ENCODE peak calls at places on chromosomes 13 and 19, in four cellular contexts. C, N, R and W are unnamed samples.

GRCh38 chr19:35231956-35232746 is 3.6 kb upstream of the FAM187B start:
- DNase-seq in C (no peak), R (no peak), N (no peak), W (no peak)

GRCh38 chr13:46367622-46368327 is 19.3 kb downstream of the RUBCNL start:
- DNase-seq in N (no peak), R (no peak), C (peak; percentile 32), W (no peak)

GRCh38 chr13:43195551-43195950 is 172.2 kb downstream of the DNAJC15 start:
- DNase-seq in N (no peak), C (peak; percentile 4), R (no peak), W (no peak)

GRCh38 chr19:4567584-4568071 is 8.1 kb upstream of the SEMA6B start:
- DNase-seq in R (peak; percentile 35), C (peak; percentile 65), N (peak; percentile 70), W (peak; percentile 74)

GRCh38 chr13:45473627-45474026 is 8.9 kb downstream of the COG3 start:
- DNase-seq in C (peak; percentile 24), R (no peak), N (no peak), W (no peak)

GRCh38 chr19:5369962-5370367 is 29.4 kb upstream of the PTPRS start:
- DNase-seq in C (peak; percentile 56), R (no peak), N (no peak), W (peak; percentile 16)

GRCh38 chr13:27808866-27809546 is 16.7 kb downstream of the GSX1 start:
- DNase-seq in C (no peak), R (no peak), N (no peak), W (no peak)

GRCh38 chr19:4455742-4456565 is 1.6 kb downstream of the UBXN6 start:
- DNase-seq in N (peak; percentile 83), R (peak; percentile 57), C (peak; percentile 86), W (peak; percentile 85)

GRCh38 chr13:59133903-59134302 is 1029.8 kb downstream of the DIAPH3 start:
- DNase-seq in R (no peak), C (no peak), N (no peak), W (no peak)

GRCh38 chr19:40174087-40174486 is 17.1 kb upstream of the MAP3K10 start:
- DNase-seq in C (no peak), N (no peak), R (no peak), W (no peak)

GRCh38 chr13:111459803-111460547 is 139.5 kb downstream of the TEX29 start:
- DNase-seq in N (no peak), R (no peak), C (no peak), W (no peak)

GRCh38 chr19:42198676-42199439 is 18.6 kb downstream of the DEDD2 start:
- DNase-seq in R (no peak), N (no peak), C (no peak), W (no peak)

GRCh38 chr13:24613755-24614154 is 66.5 kb upstream of the ATP12A start:
- DNase-seq in R (no peak), C (no peak), N (no peak), W (no peak)

GRCh38 chr13:34358811-34359513 is 541.0 kb downstream of the RFC3 start:
- DNase-seq in C (peak; percentile 92), N (no peak), R (peak; percentile 92), W (peak; percentile 80)

GRCh38 chr13:74067818-74068217 is 66.4 kb downstream of the KLF12 start:
- DNase-seq in N (no peak), R (peak; percentile 22), C (peak; percentile 42), W (no peak)

GRCh38 chr19:42069619-42070293 is at the start of gene GRIK5:
- DNase-seq in C (no peak), N (no peak), R (no peak), W (no peak)

GRCh38 chr19:7729211-7729610 is 2.7 kb downstream of the CLEC4G start:
- DNase-seq in R (no peak), C (no peak), N (no peak), W (no peak)

GRCh38 chr19:14473073-14473790 is 1.9 kb downstream of the PTGER1 start:
- DNase-seq in N (no peak), C (no peak), R (no peak), W (no peak)

GRCh38 chr13:75345191-75345590 is 136.8 kb downstream of the TBC1D4 start:
- DNase-seq in R (peak; percentile 6), N (no peak), C (peak; percentile 47), W (peak; percentile 42)

GRCh38 chr19:38744906-38745305 is 632 bp upstream of the CAPN12 start:
- DNase-seq in C (no peak), R (no peak), N (no peak), W (no peak)

GRCh38 chr13:73748404-73748803 is 385.8 kb downstream of the KLF12 start:
- DNase-seq in N (no peak), R (no peak), C (no peak), W (no peak)

GRCh38 chr13:91058066-91058465 is 289.4 kb upstream of the MIR17HG start:
- DNase-seq in N (no peak), C (peak; percentile 40), R (no peak), W (no peak)

GRCh38 chr19:51546107-51546649 is 14.7 kb upstream of the SIGLEC6 start:
- DNase-seq in N (no peak), R (no peak), C (no peak), W (no peak)

GRCh38 chr13:31044658-31045620 is 112.5 kb downstream of the TEX26 start:
- DNase-seq in C (no peak), N (no peak), R (no peak), W (no peak)

GRCh38 chr13:94444826-94445225 is 34.7 kb downstream of the DCT start:
- DNase-seq in C (no peak), R (no peak), N (no peak), W (no peak)

GRCh38 chr19:11013771-11014170 is 52.9 kb downstream of the SMARCA4 start:
- DNase-seq in R (no peak), C (no peak), N (no peak), W (no peak)

GRCh38 chr19:11017275-11018035 is 56.6 kb downstream of the SMARCA4 start:
- DNase-seq in R (no peak), N (no peak), C (no peak), W (peak; percentile 20)

GRCh38 chr19:11012507-11012906 is 51.7 kb downstream of the SMARCA4 start:
- DNase-seq in R (no peak), N (no peak), C (no peak), W (no peak)

GRCh38 chr19:11016591-11016990 is 55.8 kb downstream of the SMARCA4 start:
- DNase-seq in R (no peak), C (no peak), N (no peak), W (no peak)

DNA sequence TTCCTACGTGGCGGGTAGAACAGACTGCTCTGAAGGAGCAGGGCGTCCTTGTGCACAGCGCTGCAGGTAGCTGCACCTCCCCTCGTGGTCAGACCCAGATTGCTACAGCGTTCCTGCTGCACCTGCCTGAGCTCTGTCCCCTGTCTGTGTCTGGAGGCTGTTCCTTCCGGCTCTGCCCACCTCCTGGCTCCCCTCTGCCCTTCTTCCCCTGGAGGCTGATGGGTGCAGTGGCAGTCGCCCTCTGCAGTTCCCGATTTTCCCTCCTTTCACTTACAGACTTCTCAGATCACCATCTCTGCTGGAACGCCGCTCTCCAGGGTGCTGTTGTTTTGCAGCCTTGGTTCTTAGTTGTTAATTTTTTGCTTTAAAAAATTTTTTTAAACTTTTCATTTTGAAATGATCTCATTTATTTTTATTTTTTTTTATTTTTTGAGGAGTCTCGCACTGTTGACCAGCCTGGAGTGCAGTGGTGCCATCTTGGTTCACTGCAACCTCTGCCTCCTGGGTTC is 53.6 kb downstream of the SMARCA4 start:
- DNase-seq in N (no peak), C (no peak), R (no peak), W (no peak)
- TF ChIP-seq CTCF in N (no peak), C (peak; percentile 28), R (no peak), W (no peak)

GRCh38 chr19:53190253-53190652 is 2.9 kb downstream of the ZNF665 start:
- DNase-seq in R (no peak), C (no peak), N (no peak), W (no peak)
- TF ChIP-seq CTCF in R (no peak), C (peak; percentile 23), N (no peak), W (no peak)

DNA sequence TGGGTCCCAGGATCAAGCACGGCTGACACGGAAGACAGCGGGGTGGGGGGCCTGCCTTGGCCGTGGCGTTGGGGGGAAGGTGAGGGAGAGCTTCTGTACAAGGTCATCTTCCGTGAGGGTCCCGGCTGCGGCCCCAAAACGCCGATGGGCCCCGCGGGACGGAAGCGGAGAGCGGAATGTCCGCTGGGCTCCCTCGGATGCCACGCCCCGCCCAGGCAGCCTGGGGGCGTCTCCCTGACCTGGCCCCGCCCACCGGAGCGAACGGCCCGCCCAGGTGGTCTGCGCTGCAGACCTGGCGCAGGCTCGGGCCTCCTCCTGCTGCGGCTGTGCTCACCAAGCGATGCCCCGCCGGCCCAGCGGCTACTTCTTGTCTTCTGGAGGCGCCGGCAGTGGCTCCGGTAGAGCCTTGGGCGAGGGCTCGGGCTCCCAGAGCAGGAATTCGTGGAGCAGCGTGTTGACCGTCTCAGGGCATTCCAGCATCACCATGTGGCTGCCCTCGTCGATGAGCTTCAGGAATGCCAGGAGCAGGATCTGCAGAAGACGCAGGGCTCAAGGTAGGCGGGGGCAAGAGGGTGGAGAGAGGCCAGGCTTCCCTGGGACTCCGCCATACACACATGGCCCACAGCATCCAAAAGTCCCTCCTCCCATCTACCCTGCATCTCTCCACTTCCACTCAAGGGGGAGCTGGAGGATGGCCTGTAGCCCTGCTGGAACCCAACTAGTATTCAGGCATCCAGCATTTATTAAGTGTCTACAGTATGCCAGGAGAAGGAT is 10.7 kb downstream of the ABHD8 start:
- DNase-seq in C (peak; percentile 93), N (peak; percentile 73), R (peak; percentile 87), W (peak; percentile 89)
- TF ChIP-seq CTCF in C (peak; percentile 88), N (peak; percentile 53), R (peak; percentile 85), W (peak; percentile 85)

DNA sequence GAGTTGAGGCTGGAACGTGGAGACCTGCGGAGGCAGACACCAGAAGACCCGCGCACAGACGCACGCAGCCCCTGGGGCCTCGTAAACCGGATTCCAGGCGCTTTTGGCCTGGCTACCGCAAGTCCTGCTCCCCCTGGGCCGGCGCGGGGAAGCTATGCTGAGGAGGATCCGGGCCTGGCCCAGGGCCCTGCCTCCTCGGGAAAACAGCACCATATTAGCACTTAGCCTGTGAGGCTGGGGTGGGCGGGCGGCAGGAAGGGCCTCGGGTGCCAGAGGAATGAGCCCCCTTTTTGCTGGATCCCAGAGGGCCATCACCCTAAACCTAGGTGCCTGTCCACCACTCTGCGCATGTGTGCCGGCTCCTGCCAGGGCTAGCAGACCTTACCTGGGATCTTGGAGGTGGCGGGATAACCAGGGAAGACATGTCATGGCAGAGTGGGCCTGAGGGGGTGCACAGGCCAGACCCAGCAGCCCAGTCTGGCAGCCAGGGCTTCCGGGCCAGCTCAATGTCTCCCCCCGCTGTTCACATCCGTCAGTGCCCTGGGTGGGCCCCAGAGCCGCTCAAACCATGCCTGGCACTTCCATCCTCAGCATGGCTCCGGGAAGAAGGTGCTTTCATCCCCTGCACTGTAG is 7.3 kb downstream of the ELOF1 start:
- DNase-seq in N (no peak), C (no peak), R (no peak), W (peak; percentile 32)
- TF ChIP-seq CTCF in N (peak; percentile 13), C (peak; percentile 70), R (peak; percentile 36), W (peak; percentile 35)